ENCODE peak calls at places on chromosomes 16 and 17, in nine cellular contexts. H is cardiac fibroblast, L is BE2C, J is LNCaP clone FGC, Q is B cell, S is neural crest cell, E is fibroblast of the aortic adventitia, O is coronary artery, A is WTC11. B is an unnamed sample.

GRCh38 chr17:39953471-39953888 is 9.3 kb upstream of the GSDMA start:
- DNase-seq in E (no peak), H (no peak), J (no peak), Q (no peak), A (no peak), S (no peak), L (no peak), O (no peak), B (no peak)

GRCh38 chr16:72947379-72948237 is 100.3 kb downstream of the ZFHX3 start:
- DNase-seq in Q (no peak), S (no peak), J (no peak), H (no peak), E (peak), A (no peak), O (peak), L (peak), B (no peak)

GRCh38 chr17:32970281-32970680 is 21.4 kb upstream of the SPACA3 start:
- DNase-seq in S (no peak), E (peak), A (no peak), L (no peak), J (no peak), O (no peak), H (no peak), Q (no peak), B (no peak)

GRCh38 chr17:6639651-6640535 is 618 bp downstream of the KIAA0753 start:
- DNase-seq in L (peak), S (peak), H (peak), A (peak), E (peak), J (no peak), Q (peak), O (peak), B (no peak)

GRCh38 chr17:8101721-8102120 is 14.2 kb upstream of the ALOX12B start:
- DNase-seq in L (no peak), S (no peak), O (no peak), H (no peak), J (no peak), Q (no peak), E (no peak), A (no peak), B (no peak)

GRCh38 chr17:75832164-75832651 is 12.0 kb downstream of the UNC13D start:
- DNase-seq in Q (no peak), S (no peak), E (peak), L (no peak), J (no peak), H (peak), O (no peak), A (no peak), B (no peak)

GRCh38 chr17:59167571-59168001 is 12.0 kb downstream of the PRR11 start:
- DNase-seq in H (peak), Q (no peak), S (no peak), O (no peak), L (no peak), E (peak), A (no peak), J (no peak), B (peak)

GRCh38 chr16:79632289-79632688 is 31.8 kb upstream of the MAF start:
- DNase-seq in O (no peak), L (no peak), A (no peak), E (no peak), J (no peak), S (no peak), H (no peak), Q (no peak), B (peak)

GRCh38 chr16:19926449-19927390 is 42.1 kb upstream of the GPRC5B start:
- DNase-seq in H (peak), O (no peak), S (no peak), Q (no peak), A (no peak), E (peak), L (no peak), J (no peak), B (no peak)

GRCh38 chr16:1135459-1135825 is 17.5 kb upstream of the CACNA1H start:
- DNase-seq in O (no peak), J (no peak), E (no peak), L (no peak), H (no peak), S (no peak), Q (no peak), A (no peak), B (no peak)

GRCh38 chr17:62653002-62653830 is 25.7 kb downstream of the MRC2 start:
- DNase-seq in H (peak), A (peak), L (peak), E (peak), S (peak), O (no peak), J (no peak), Q (peak), B (no peak)

GRCh38 chr17:9875441-9875840 is 29.6 kb downstream of the RCVRN start:
- DNase-seq in J (no peak), Q (no peak), A (no peak), L (no peak), S (no peak), E (peak), H (peak), O (peak), B (no peak)

GRCh38 chr16:78452030-78452429 is 352.6 kb downstream of the WWOX start:
- DNase-seq in E (no peak), A (no peak), J (no peak), L (no peak), S (no peak), H (no peak), Q (no peak), O (no peak), B (no peak)

GRCh38 chr17:74461646-74462045 is 4.8 kb upstream of the CD300A start:
- DNase-seq in E (no peak), A (no peak), H (no peak), Q (no peak), J (no peak), L (no peak), S (no peak), O (no peak), B (no peak)

GRCh38 chr17:76446449-76447231 is 6.3 kb downstream of the UBE2O start:
- DNase-seq in H (peak), E (peak), J (no peak), S (no peak), O (no peak), Q (no peak), A (no peak), L (no peak), B (peak)

DNA sequence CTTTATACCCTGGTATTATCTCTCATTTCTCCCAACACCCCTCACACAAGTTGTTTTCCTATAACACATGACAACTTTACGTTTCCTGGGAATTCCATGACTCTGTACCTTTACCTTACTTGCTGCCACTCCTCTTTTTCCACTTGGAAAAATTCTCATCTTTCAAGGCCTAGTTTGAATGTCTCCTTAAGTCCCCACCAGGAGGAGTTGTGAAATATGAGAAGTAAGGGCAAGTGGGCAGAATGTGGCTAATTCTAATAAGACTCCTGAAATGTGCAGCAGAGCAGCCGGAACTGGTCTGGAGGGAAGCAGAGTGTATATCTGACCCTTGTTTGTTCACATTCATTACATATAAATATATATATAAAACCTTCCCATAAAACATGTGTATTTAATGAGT is 39.7 kb downstream of the BRCA1 start:
- DNase-seq in J (no peak), A (no peak), Q (no peak), S (no peak), O (no peak), L (no peak), H (peak), E (peak), B (peak)
- TF ChIP-seq CTCF in J (no peak), A (no peak), Q (no peak), S (no peak), O (no peak), L (no peak), H (no peak), E (no peak), B (peak)

GRCh38 chr17:47895856-47896671 is at the start of gene SP2:
- DNase-seq in A (peak), H (peak), E (peak), S (peak), J (peak), Q (peak), L (peak), O (peak), B (peak)
- TF ChIP-seq CTCF in A (no peak), H (no peak), E (no peak), S (no peak), J (no peak), Q (no peak), L (no peak), O (no peak), B (no peak)

DNA sequence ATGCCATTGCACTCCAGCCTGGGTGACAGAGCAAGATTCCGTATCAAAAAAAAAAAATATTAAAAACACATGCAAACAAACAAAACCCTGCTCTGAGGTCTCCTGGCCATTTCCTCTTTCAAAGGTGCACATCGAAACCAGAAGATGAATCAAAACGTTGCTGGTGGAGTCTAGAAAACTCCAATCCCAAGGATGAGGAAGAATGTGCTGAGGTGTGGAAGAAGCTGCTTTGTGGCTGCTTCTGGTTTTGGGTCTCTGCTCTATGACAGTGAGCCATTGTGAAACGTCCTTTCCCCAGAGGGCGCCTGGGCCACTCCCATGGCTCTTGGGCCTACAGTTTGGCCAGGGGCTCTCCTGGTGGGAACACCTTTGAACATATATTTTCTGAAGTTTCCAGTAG is 112.6 kb downstream of the IRF8 start:
- DNase-seq in A (no peak), O (peak), L (no peak), H (no peak), J (no peak), S (no peak), Q (no peak), E (no peak), B (no peak)
- TF ChIP-seq CTCF in A (no peak), O (no peak), L (no peak), H (no peak), J (no peak), S (no peak), Q (no peak), E (no peak), B (no peak)

DNA sequence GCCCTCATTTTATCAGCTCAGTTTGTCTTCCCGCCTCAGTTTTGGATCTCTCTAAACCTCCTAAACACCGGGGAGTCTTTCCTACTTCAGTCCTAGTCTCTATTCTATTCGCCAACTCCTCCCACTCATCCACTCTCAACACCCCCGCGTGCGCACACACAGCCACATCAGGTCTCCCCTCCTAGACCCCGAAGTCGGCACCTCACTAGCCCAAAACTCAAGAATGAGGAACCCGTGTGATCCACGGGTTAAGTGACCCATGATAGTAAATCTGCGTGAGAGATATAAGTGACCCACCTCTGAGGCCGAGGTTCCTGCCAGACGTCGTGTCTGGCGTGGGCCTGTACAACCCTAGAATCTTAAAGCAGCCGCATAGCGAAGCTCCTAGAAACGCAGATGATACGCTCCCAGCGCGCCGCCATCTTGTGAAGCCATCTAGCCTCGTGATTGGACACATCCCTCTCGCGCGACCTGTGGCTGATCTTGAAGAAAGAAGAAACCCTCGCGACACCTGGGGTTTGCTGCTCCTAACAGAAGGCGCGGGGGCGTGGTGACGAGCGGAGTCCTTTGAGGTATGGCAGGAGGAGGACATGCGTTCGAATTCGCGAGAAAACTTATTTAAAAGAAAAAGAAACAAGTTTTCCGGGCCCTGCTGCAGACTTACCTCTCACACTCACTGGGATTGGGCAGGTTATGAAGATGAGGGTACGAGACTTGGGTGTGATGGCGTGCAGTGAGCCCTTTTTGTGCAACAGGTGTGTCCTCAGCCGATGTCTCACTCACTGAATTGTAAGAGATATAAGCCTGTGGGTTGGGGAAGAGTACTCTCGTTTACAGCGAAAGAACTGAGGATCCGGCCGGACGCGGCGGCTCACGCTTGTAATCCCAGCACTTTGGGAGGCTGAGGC is at the start of gene METTL16:
- DNase-seq in A (peak), J (peak), H (peak), L (peak), S (peak), E (peak), O (peak), Q (peak), B (peak)
- TF ChIP-seq CTCF in A (no peak), J (no peak), H (no peak), L (no peak), S (no peak), E (no peak), O (no peak), Q (no peak), B (no peak)

DNA sequence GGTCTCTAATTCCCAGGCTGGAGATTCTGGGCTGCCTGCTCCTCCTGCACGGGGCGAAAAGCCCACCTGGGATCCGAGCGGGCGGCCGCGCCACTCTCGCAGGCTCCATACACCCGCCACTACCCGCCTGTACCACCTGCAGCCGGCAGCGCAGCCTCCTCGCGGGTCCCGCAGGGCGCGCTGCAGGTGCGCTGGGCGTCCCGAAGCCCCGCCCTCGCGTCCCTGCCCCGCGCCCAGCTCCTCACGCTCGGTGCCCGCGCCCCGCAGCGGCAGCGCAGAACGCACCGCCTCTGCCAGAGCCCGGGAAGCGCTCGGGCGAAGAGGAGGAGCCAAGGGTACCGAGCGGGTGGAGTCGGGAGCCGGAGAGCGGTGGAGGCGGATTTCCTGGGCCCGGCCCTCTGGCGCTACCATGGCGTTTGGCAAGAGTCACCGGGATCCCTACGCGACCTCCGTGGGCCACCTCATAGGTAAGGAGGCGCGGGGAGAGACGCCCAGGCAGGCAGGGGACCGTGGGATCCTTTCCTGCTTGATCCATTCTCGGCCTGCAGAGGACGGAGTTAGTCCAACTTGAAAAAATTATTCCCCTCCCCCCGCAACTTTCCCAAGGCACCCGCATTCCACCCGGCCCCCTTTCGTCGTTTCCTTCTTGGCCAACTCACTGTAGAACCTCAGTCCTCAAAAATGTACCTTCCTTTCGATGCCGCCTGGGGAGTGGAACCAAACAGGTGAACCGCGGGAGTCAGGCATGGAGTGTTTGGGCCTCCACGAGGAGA is at the start of gene TOM1L1:
- DNase-seq in S (peak), A (peak), L (peak), H (peak), O (peak), E (peak), Q (no peak), J (peak), B (peak)
- TF ChIP-seq CTCF in S (peak), A (no peak), L (no peak), H (no peak), O (no peak), E (no peak), Q (no peak), J (peak), B (peak)

GRCh38 chr17:29242051-29242450 is 4.6 kb upstream of the CRYBA1 start:
- DNase-seq in A (no peak), O (no peak), L (no peak), H (no peak), S (no peak), Q (no peak), J (no peak), E (no peak), B (no peak)

GRCh38 chr17:29242790-29243189 is 3.9 kb upstream of the CRYBA1 start:
- DNase-seq in S (no peak), Q (no peak), A (no peak), J (no peak), O (no peak), H (no peak), L (no peak), E (no peak), B (no peak)

GRCh38 chr17:29245401-29245800 is 1.3 kb upstream of the CRYBA1 start:
- DNase-seq in S (no peak), H (no peak), E (no peak), O (no peak), Q (no peak), L (no peak), A (no peak), J (no peak), B (no peak)

GRCh38 chr17:29241015-29241963 is 5.4 kb upstream of the CRYBA1 start:
- DNase-seq in O (no peak), L (peak), H (peak), A (peak), E (peak), Q (no peak), J (no peak), S (peak), B (peak)

GRCh38 chr17:29243792-29244191 is 2.9 kb upstream of the CRYBA1 start:
- DNase-seq in O (no peak), S (no peak), A (peak), Q (no peak), J (peak), L (peak), H (no peak), E (no peak), B (no peak)
- TF ChIP-seq CTCF in O (no peak), S (peak), A (no peak), Q (no peak), J (peak), L (peak), H (peak), E (peak), B (peak)

B was measured in foreskin keratinocyte.